ENCODE peak calls at places on chromosomes 6 and 20, in nine cellular contexts. T is astrocyte of the spinal cord, M is uterus, G is dorsolateral prefrontal cortex, S is mammary epithelial cell, Z is upper lobe of right lung, K is heart left ventricle, L is astrocyte, H is AG04450. A is an unnamed sample.
A peak's percentile ranks its signal among the peaks of the same experiment; 100 is the strongest.

GRCh38 chr20:34311118-34312023 is 8.2 kb upstream of the AHCY start:
- DNase-seq in S (no peak), L (no peak), G (no peak), M (no peak), K (peak; percentile 35), T (no peak), Z (no peak), H (no peak), A (no peak)

GRCh38 chr20:40506567-40506966 is 182.5 kb downstream of the MAFB start:
- DNase-seq in S (peak; percentile 99), M (peak; percentile 63), H (peak; percentile 74), T (peak; percentile 99), L (peak; percentile 97), K (peak; percentile 90), Z (peak; percentile 96), G (peak; percentile 76), A (no peak)

GRCh38 chr20:47792021-47792618 is 6.8 kb upstream of the SULF2 start:
- DNase-seq in S (peak; percentile 97), T (peak; percentile 89), L (peak; percentile 98), K (peak; percentile 83), G (no peak), H (peak; percentile 65), M (peak; percentile 91), Z (no peak), A (no peak)

GRCh38 chr6:33949877-33950831 is 146.4 kb upstream of the MLN start:
- DNase-seq in H (no peak), L (no peak), K (no peak), G (no peak), Z (no peak), S (peak; percentile 26), M (no peak), T (no peak), A (no peak)

GRCh38 chr20:38789503-38790209 is 15.8 kb upstream of the PPP1R16B start:
- DNase-seq in L (peak; percentile 34), G (no peak), H (no peak), S (peak; percentile 69), Z (no peak), K (no peak), M (no peak), T (peak; percentile 13), A (no peak)

GRCh38 chr20:11976966-11977365 is 59.3 kb downstream of the BTBD3 start:
- DNase-seq in H (no peak), Z (no peak), K (no peak), G (no peak), S (no peak), M (no peak), L (no peak), T (no peak), A (no peak)

GRCh38 chr20:51335329-51335841 is 207.1 kb downstream of the NFATC2 start:
- DNase-seq in S (peak; percentile 82), L (peak; percentile 100), Z (no peak), G (no peak), T (peak; percentile 100), H (peak; percentile 98), K (no peak), M (no peak), A (no peak)

GRCh38 chr20:52410746-52411317 is 219.3 kb upstream of the ZFP64 start:
- DNase-seq in L (peak; percentile 10), M (no peak), G (no peak), T (no peak), H (no peak), S (no peak), K (no peak), Z (no peak), A (no peak)

GRCh38 chr6:20056350-20056992 is 155.8 kb downstream of the MBOAT1 start:
- DNase-seq in Z (no peak), L (peak; percentile 27), M (no peak), G (no peak), K (no peak), T (peak; percentile 66), S (peak; percentile 19), H (peak; percentile 20), A (no peak)

GRCh38 chr6:77173472-77174074 is 289.7 kb downstream of the HTR1B start:
- DNase-seq in K (no peak), S (peak; percentile 5), L (no peak), T (no peak), Z (no peak), M (no peak), G (no peak), H (no peak), A (no peak)

GRCh38 chr6:75084872-75085381 is 120.9 kb downstream of the COL12A1 start:
- DNase-seq in M (peak; percentile 36), S (no peak), L (no peak), K (no peak), H (no peak), T (no peak), Z (peak; percentile 76), G (no peak), A (no peak)

GRCh38 chr20:32135983-32136515 is 26.5 kb downstream of the TM9SF4 start:
- DNase-seq in G (no peak), H (no peak), T (no peak), L (no peak), S (no peak), Z (no peak), M (no peak), K (no peak), A (no peak)

GRCh38 chr6:35248965-35249364 is 10.6 kb upstream of the ZNF76 start:
- DNase-seq in Z (no peak), G (no peak), T (no peak), L (no peak), K (no peak), S (no peak), H (no peak), M (no peak), A (no peak)
- TF ChIP-seq CTCF in Z (no peak), G (no peak), T (no peak), L (no peak), K (no peak), S (no peak), H (no peak), M (no peak), A (no peak)

GRCh38 chr20:36866681-36867485 is 9.1 kb upstream of the TLDC2 start:
- DNase-seq in M (no peak), T (peak; percentile 49), Z (no peak), S (no peak), G (no peak), L (peak; percentile 77), K (no peak), H (no peak), A (no peak)
- TF ChIP-seq CTCF in M (no peak), T (no peak), Z (no peak), S (no peak), G (no peak), L (no peak), K (no peak), H (no peak), A (no peak)

GRCh38 chr6:144778773-144779531 is 493.8 kb downstream of the UTRN start:
- DNase-seq in H (no peak), K (no peak), L (no peak), M (no peak), G (no peak), S (peak; percentile 6), Z (no peak), T (no peak), A (no peak)
- TF ChIP-seq CTCF in H (peak; percentile 16), K (peak; percentile 7), L (no peak), M (no peak), G (no peak), S (peak; percentile 17), Z (no peak), T (peak; percentile 9), A (no peak)

GRCh38 chr6:117007659-117008058 is 130.6 kb downstream of the RFX6 start:
- DNase-seq in K (no peak), M (no peak), G (no peak), H (no peak), Z (no peak), L (no peak), S (no peak), T (no peak), A (no peak)
- TF ChIP-seq CTCF in K (no peak), M (no peak), G (no peak), H (no peak), Z (no peak), L (no peak), S (no peak), T (no peak), A (no peak)

DNA sequence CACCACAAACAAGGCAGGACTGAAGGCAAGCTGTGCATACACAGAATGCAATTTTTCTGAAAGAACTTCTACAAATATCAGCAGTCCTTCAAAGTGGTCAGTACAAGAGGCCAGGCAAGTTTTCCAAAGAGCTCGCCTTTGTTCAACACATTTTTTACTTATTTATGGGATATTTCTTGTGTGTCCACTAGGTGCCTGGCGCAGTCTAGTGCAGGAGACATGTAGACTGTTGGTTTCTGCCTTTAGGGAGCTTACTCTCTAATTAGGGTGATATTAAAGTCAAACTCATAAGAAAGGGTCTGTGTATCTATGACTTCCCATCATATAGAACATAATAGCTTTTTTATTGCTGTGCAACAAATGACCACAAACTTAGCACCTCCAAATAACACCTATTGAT is 21.2 kb upstream of the VEGFA start:
- DNase-seq in S (no peak), H (no peak), L (no peak), K (no peak), T (no peak), G (no peak), Z (no peak), M (no peak), A (no peak)
- TF ChIP-seq CTCF in S (no peak), H (no peak), L (no peak), K (no peak), T (no peak), G (no peak), Z (no peak), M (no peak), A (no peak)

GRCh38 chr20:41848180-41848579 is 230.0 kb upstream of the CHD6 start:
- DNase-seq in S (no peak), Z (no peak), T (no peak), G (no peak), M (no peak), H (no peak), L (no peak), K (no peak), A (no peak)
- TF ChIP-seq CTCF in S (no peak), Z (no peak), T (no peak), G (no peak), M (no peak), H (no peak), L (no peak), K (no peak), A (no peak)

A was measured in activated B cell treated with CpG ODN at 0.5 μM for 24 hours.